ENCODE peak calls at places on chromosomes 3 and 15, in four cellular contexts. Q is naive thymus-derived CD8-positive, alpha-beta T cell; O is epithelial cell of esophagus; U is hypothalamus. B is an unnamed sample.

GRCh38 chr3:81544385-81544784 is 217.1 kb downstream of the GBE1 start:
- DNase-seq in Q (no peak), O (no peak), U (no peak), B (no peak)

GRCh38 chr3:10557783-10558373 is 52.5 kb upstream of the ATP2B2 start:
- DNase-seq in Q (no peak), O (peak), U (no peak), B (no peak)

GRCh38 chr15:60695713-60696522 is 217.0 kb upstream of the ICE2 start:
- DNase-seq in Q (no peak), O (peak), U (no peak), B (no peak)

GRCh38 chr3:171459130-171459941 is 869 bp downstream of the TNIK start:
- DNase-seq in Q (peak), O (peak), U (no peak), B (peak)

GRCh38 chr15:72124218-72124617 is 6.0 kb downstream of the SENP8 start:
- DNase-seq in Q (no peak), O (no peak), U (no peak), B (no peak)

GRCh38 chr3:175957427-175957826 is 1098.3 kb downstream of the NAALADL2 start:
- DNase-seq in Q (no peak), O (no peak), U (no peak), B (no peak)

GRCh38 chr3:13011369-13012227 is 61.6 kb downstream of the IQSEC1 start:
- DNase-seq in Q (peak), O (peak), U (no peak), B (peak)

GRCh38 chr15:91193059-91193715 is 93.1 kb downstream of the SV2B start:
- DNase-seq in Q (no peak), O (no peak), U (no peak), B (no peak)

GRCh38 chr3:151443583-151443982 is 17.3 kb downstream of the IGSF10 start:
- DNase-seq in Q (no peak), O (peak), U (no peak), B (no peak)

GRCh38 chr3:130896101-130896500 is 2.2 kb downstream of the ATP2C1 start:
- DNase-seq in Q (no peak), O (no peak), U (no peak), B (no peak)

GRCh38 chr15:41971893-41972340 is 440 bp downstream of the EHD4 start:
- DNase-seq in Q (no peak), O (no peak), U (no peak), B (peak)

GRCh38 chr3:70606018-70606417 is 293.6 kb upstream of the MDFIC2 start:
- DNase-seq in Q (no peak), O (no peak), U (no peak), B (no peak)

GRCh38 chr3:82100378-82100777 is 338.9 kb upstream of the GBE1 start:
- DNase-seq in Q (no peak), O (peak), U (no peak), B (no peak)